ENCODE peak calls at places on chromosomes 13 and 19, in nine cellular contexts. H is BJ; B is colonic mucosa; O is T-helper 17 cell; T is PC-9; F is coronary artery; E is T-helper 2 cell; Y is effector memory CD8-positive, alpha-beta T cell; A is lower leg skin. Z is an unnamed sample.

GRCh38 chr13:46679369-46680180 is 117.4 kb downstream of the ESD start:
- DNase-seq in H (peak; percentile 30), B (no peak), O (no peak), T (no peak), F (no peak), E (no peak), Y (peak; percentile 37), A (no peak), Z (no peak)

GRCh38 chr13:88908896-88909535 is 1237.8 kb downstream of the SLITRK5 start:
- DNase-seq in H (no peak), B (no peak), O (no peak), T (no peak), F (no peak), E (no peak), Y (no peak), A (peak; percentile 69), Z (no peak)

GRCh38 chr13:75495938-75496337 is 14.0 kb upstream of the TBC1D4 start:
- DNase-seq in H (peak; percentile 37), B (no peak), O (no peak), T (no peak), F (no peak), E (no peak), Y (no peak), A (no peak), Z (no peak)

GRCh38 chr19:2578391-2578826 is 102.5 kb downstream of the GADD45B start:
- DNase-seq in H (no peak), B (peak; percentile 52), O (no peak), T (peak; percentile 68), F (no peak), E (no peak), Y (no peak), A (no peak), Z (no peak)

GRCh38 chr19:6204212-6204611 is 68.7 kb downstream of the ACSBG2 start:
- DNase-seq in H (no peak), B (no peak), O (no peak), T (peak; percentile 67), F (no peak), E (no peak), Y (no peak), A (peak; percentile 84), Z (no peak)

GRCh38 chr19:46901701-46902401 is 41.1 kb downstream of the ARHGAP35 start:
- DNase-seq in H (no peak), B (no peak), O (no peak), T (peak; percentile 92), F (no peak), E (no peak), Y (no peak), A (no peak), Z (no peak)

GRCh38 chr19:12400618-12401502 is at the start of gene ZNF799:
- DNase-seq in H (peak; percentile 81), B (peak; percentile 99), O (peak; percentile 50), T (peak; percentile 97), F (peak; percentile 98), E (peak; percentile 70), Y (peak; percentile 58), A (peak; percentile 100), Z (peak; percentile 75)

GRCh38 chr19:55684946-55685681 is 10.1 kb downstream of the EPN1 start:
- DNase-seq in H (no peak), B (no peak), O (no peak), T (no peak), F (no peak), E (no peak), Y (no peak), A (no peak), Z (no peak)

GRCh38 chr13:26996965-26997752 is 174.5 kb downstream of the USP12 start:
- DNase-seq in H (no peak), B (no peak), O (no peak), T (no peak), F (no peak), E (no peak), Y (no peak), A (no peak), Z (no peak)

GRCh38 chr13:99276706-99277105 is 18.5 kb upstream of the GPR18 start:
- DNase-seq in H (no peak), B (no peak), O (no peak), T (no peak), F (no peak), E (no peak), Y (no peak), A (no peak), Z (no peak)